ENCODE peak calls at places on chromosome 20, in six cellular contexts. V, F, O, U, G and P are unnamed samples.
A peak's percentile ranks its signal among the peaks of the same experiment; 100 is the strongest.

GRCh38 chr20:64188682-64189529 is 24.7 kb downstream of the MYT1 start:
- DNase-seq in U (peak; percentile 93), G (peak; percentile 91), F (no peak), O (no peak), V (no peak), P (no peak)

GRCh38 chr20:2476742-2477615 is 6.4 kb upstream of the SNRPB start:
- DNase-seq in V (no peak), G (no peak), U (no peak), O (no peak), F (no peak), P (no peak)

GRCh38 chr20:40493551-40493950 is 195.5 kb downstream of the MAFB start:
- DNase-seq in G (peak; percentile 69), F (no peak), V (no peak), U (peak; percentile 28), O (no peak), P (no peak)

GRCh38 chr20:31860431-31861345 is 9.6 kb downstream of the DUSP15 start:
- DNase-seq in F (no peak), U (peak; percentile 43), V (no peak), G (peak; percentile 61), O (peak; percentile 40), P (no peak)

GRCh38 chr20:7744411-7744810 is 195.8 kb downstream of the HAO1 start:
- DNase-seq in U (no peak), V (no peak), O (no peak), G (peak; percentile 94), F (no peak), P (peak; percentile 65)

GRCh38 chr20:20331796-20332195 is 36.1 kb upstream of the INSM1 start:
- DNase-seq in G (no peak), V (no peak), U (no peak), O (no peak), F (no peak), P (no peak)

GRCh38 chr20:64238115-64238825 is 17.3 kb upstream of the PCMTD2 start:
- DNase-seq in G (no peak), O (peak; percentile 57), F (no peak), U (no peak), V (no peak), P (no peak)

GRCh38 chr20:3239026-3239866 is at the start of gene SLC4A11:
- DNase-seq in F (peak; percentile 52), G (peak; percentile 70), U (peak; percentile 67), O (peak; percentile 58), V (no peak), P (no peak)

GRCh38 chr20:40687384-40688128 is 1.5 kb downstream of the MAFB start:
- DNase-seq in V (no peak), O (peak; percentile 81), F (peak; percentile 81), U (peak; percentile 81), G (peak; percentile 18), P (no peak)

DNA sequence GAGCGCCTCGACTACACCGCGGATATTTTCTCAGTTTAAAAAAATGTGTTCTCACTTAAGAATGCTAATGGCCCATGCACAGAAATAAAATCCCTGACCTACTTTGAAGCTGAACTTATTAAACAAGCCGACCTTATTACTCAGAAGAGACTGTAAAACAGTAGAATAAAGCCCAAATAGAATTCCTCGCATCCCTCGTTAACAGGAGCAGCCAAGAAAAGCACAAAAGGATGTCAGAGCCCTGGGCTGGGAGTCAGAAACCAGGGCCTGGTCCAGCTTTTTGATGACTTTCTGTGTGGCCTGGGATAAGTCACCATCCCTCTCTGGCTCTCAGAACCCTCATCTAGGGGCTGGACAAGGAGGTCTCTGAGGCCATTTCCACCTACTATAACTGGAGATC is 489.3 kb downstream of the PTPRT start:
- DNase-seq in F (no peak), V (no peak), G (no peak), O (no peak), U (no peak), P (no peak)
- H3K4me3 ChIP-seq in F (no peak overlapping the region), V (no peak overlapping the region), G (no peak overlapping the region), O (no peak overlapping the region), U (no peak overlapping the region), P (no peak overlapping the region)

GRCh38 chr20:50366270-50367103 is 143.7 kb upstream of the PTPN1 start:
- DNase-seq in U (peak; percentile 94), O (peak; percentile 70), F (peak; percentile 80), V (no peak), G (peak; percentile 62), P (peak; percentile 40)
- H3K4me3 ChIP-seq in U (no peak overlapping the region), O (no peak overlapping the region), F (no peak overlapping the region), V (no peak overlapping the region), G (no peak overlapping the region), P (no peak overlapping the region)

DNA sequence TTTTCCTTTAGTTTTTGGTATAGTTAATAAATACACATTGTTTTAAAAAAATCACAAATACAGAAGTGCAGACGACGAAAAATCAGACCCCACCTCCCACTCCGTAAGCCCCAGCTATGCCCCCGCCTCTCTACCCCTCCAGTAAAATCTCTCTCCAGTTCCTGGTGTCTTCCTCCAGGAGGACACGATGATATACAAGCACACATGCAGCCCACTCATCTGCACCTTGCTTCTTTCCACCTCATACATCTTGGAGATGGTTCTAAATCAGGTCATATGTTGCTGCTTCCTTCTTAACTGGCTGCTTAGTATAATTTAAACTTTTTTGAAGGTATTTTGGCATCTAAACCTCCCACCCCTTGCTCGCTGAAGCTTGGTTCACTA is 2.7 kb downstream of the BMP7 start:
- DNase-seq in G (no peak), F (no peak), V (no peak), O (no peak), U (no peak), P (no peak)
- H3K4me3 ChIP-seq in G (no peak overlapping the region), F (no peak overlapping the region), V (peak overlapping the region; percentile 52), O (no peak overlapping the region), U (no peak overlapping the region), P (no peak overlapping the region)

GRCh38 chr20:4821590-4821989 is 99.9 kb downstream of the PRND start:
- DNase-seq in U (no peak), F (no peak), G (no peak), V (no peak), O (no peak), P (no peak)
- H3K4me3 ChIP-seq in U (no peak overlapping the region), F (peak overlapping the region; percentile 4), G (no peak overlapping the region), V (peak overlapping the region; percentile 83), O (no peak overlapping the region), P (no peak overlapping the region)

GRCh38 chr20:37020636-37021035 is 69.1 kb upstream of the SAMHD1 start:
- DNase-seq in F (no peak), O (no peak), U (no peak), G (no peak), V (no peak), P (no peak)
- H3K4me3 ChIP-seq in F (no peak overlapping the region), O (no peak overlapping the region), U (no peak overlapping the region), G (no peak overlapping the region), V (no peak overlapping the region), P (no peak overlapping the region)

GRCh38 chr20:9359561-9360308 is 154.7 kb upstream of the LAMP5 start:
- DNase-seq in F (no peak), V (no peak), U (peak; percentile 63), O (peak; percentile 47), G (peak; percentile 77), P (peak; percentile 39)
- H3K4me3 ChIP-seq in F (no peak overlapping the region), V (no peak overlapping the region), U (no peak overlapping the region), O (no peak overlapping the region), G (no peak overlapping the region), P (no peak overlapping the region)